ENCODE peak calls at places on chromosomes 11 and 22, in four cellular contexts. O is BJ, V is cardiac fibroblast, T is neural progenitor cell. F is an unnamed sample.

GRCh38 chr11:19539861-19540260 is 172.8 kb upstream of the NAV2 start:
- DNase-seq in O (no peak), V (no peak), T (peak), F (no peak)

GRCh38 chr11:74691755-74692154 is 39.5 kb downstream of the CHRDL2 start:
- DNase-seq in O (no peak), V (no peak), T (no peak), F (no peak)

GRCh38 chr11:123100378-123101085 is 38.6 kb upstream of the HSPA8 start:
- DNase-seq in O (no peak), V (peak), T (no peak), F (no peak)

GRCh38 chr11:3230636-3231549 is 1.3 kb downstream of the MRGPRE start:
- DNase-seq in O (no peak), V (no peak), T (no peak), F (no peak)

GRCh38 chr11:2675540-2675939 is 24.3 kb downstream of the KCNQ1OT1 start:
- DNase-seq in O (no peak), V (no peak), T (no peak), F (no peak)

GRCh38 chr11:36254739-36255138 is 34.5 kb downstream of the COMMD9 start:
- DNase-seq in O (no peak), V (peak), T (no peak), F (no peak)

GRCh38 chr11:44917741-44918140 is 32.9 kb downstream of the TP53I11 start:
- DNase-seq in O (no peak), V (no peak), T (no peak), F (no peak)

GRCh38 chr11:115629456-115630015 is 125.3 kb upstream of the CADM1 start:
- DNase-seq in O (no peak), V (no peak), T (no peak), F (no peak)

GRCh38 chr11:110711776-110712642 is at the start of gene ARHGAP20:
- DNase-seq in O (no peak), V (peak), T (peak), F (no peak)

GRCh38 chr11:62545437-62546243 is 966 bp downstream of the AHNAK start:
- DNase-seq in O (peak), V (peak), T (peak), F (peak)

GRCh38 chr22:41197808-41198585 is 7.1 kb upstream of the L3MBTL2 start:
- DNase-seq in O (no peak), V (peak), T (peak), F (no peak)
- TF ChIP-seq CTCF in O (no peak), V (peak), T (no peak), F (no peak)

GRCh38 chr11:60700689-60701508 is 1.5 kb downstream of the MS4A8 start:
- DNase-seq in O (no peak), V (peak), T (peak), F (no peak)
- TF ChIP-seq CTCF in O (peak), V (peak), T (peak), F (peak)

GRCh38 chr22:22110548-22111266 is 128.1 kb upstream of the TOP3B start:
- DNase-seq in O (no peak), V (peak), T (peak), F (peak)

GRCh38 chr22:22112533-22113294 is 130.1 kb upstream of the TOP3B start:
- DNase-seq in O (no peak), V (no peak), T (no peak), F (no peak)

GRCh38 chr22:22111267-22111751 is 128.7 kb upstream of the TOP3B start:
- DNase-seq in O (no peak), V (peak), T (no peak), F (peak)

GRCh38 chr22:22111983-22112382 is 129.4 kb upstream of the TOP3B start:
- DNase-seq in O (no peak), V (no peak), T (no peak), F (no peak)

DNA sequence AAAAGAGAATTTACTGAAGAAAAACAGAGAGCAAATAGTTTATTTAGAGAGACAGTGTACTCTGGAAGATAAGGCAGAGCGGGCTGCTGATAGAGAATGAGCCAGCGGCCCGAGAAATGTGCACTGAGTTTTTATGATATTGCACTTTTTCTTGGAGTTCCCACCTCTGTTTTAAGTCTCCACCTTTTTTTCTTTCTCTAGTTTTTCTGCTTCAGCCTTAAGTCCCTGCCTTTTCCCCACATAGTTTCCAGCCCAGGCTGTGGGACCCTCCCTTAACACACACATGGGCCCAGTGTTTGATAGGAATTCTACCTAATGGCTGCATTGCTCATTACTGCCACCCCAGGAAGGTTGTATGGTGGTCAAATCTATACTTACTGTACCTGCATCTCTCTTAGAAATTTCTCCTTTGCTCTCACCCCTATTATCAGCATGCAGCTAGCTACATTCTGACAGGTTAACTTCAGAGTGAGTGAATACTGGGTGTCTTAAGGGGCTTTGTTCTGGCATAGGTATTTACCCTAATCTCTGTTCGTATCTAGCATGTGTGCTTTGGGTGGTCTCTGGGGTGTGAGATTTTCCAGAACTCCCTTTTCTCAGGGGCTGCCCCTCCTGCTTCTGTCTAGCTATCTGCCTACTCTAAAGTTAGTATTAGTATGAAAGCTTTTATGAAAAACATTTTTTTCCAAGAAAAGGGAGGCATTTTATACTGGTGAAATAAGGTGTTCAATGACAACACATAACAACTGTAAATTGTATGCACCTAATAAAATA is 127.3 kb upstream of the TOP3B start:
- DNase-seq in O (no peak), V (no peak), T (no peak), F (no peak)
- TF ChIP-seq CTCF in O (no peak), V (peak), T (peak), F (peak)

GRCh38 chr22:50656122-50657070 is 16.2 kb upstream of the SHANK3 start:
- DNase-seq in O (no peak), V (peak), T (no peak), F (no peak)
- TF ChIP-seq CTCF in O (no peak), V (no peak), T (no peak), F (no peak)

GRCh38 chr11:981764-982163 is 54.8 kb downstream of the MUC6 start:
- DNase-seq in O (no peak), V (no peak), T (no peak), F (no peak)

GRCh38 chr11:978073-978720 is 52.5 kb downstream of the AP2A2 start:
- DNase-seq in O (no peak), V (no peak), T (no peak), F (no peak)

GRCh38 chr11:978781-979180 is 53.1 kb downstream of the AP2A2 start:
- DNase-seq in O (no peak), V (no peak), T (no peak), F (no peak)

GRCh38 chr11:984576-984975 is 51.9 kb downstream of the MUC6 start:
- DNase-seq in O (no peak), V (no peak), T (no peak), F (no peak)

GRCh38 chr11:980438-981365 is 55.0 kb downstream of the AP2A2 start:
- DNase-seq in O (no peak), V (peak), T (no peak), F (no peak)
- TF ChIP-seq CTCF in O (peak), V (no peak), T (no peak), F (no peak)

GRCh38 chr11:31267720-31268119 is 101.8 kb downstream of the DCDC1 start:
- DNase-seq in O (no peak), V (no peak), T (no peak), F (no peak)

GRCh38 chr11:31262761-31263160 is 106.8 kb downstream of the DCDC1 start:
- DNase-seq in O (peak), V (peak), T (no peak), F (no peak)

DNA sequence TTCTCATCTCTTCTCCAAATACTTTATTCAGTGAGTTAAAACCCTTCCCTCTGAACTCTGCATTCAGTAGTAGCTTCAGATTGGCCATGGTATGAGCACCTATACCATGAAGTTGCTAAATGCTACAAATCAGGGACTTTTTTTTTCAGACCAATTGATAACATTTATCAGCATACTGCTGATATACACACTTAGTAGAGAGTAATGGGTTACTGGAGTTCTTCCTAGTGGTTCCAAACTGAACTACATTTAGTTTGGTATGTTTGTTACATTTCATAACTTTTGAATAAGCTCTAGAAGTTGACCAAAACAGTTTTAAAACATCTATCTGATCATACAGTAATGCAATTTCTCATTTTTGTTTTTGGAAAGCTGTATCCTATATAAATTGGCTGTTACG is 104.7 kb downstream of the DCDC1 start:
- DNase-seq in O (no peak), V (no peak), T (no peak), F (no peak)
- TF ChIP-seq CTCF in O (no peak), V (no peak), T (peak), F (no peak)